ENCODE peak calls at places on chromosomes 13 and 19, in seven cellular contexts. S is AG10803, J is lower lobe of right lung, E is heart left ventricle, U is fibroblast of mammary gland, N is tibial artery, X is Peyer's patch. Z is an unnamed sample.

GRCh38 chr13:109366521-109366920 is 419.9 kb downstream of the IRS2 start:
- DNase-seq in S (peak; percentile 58), J (no peak), E (no peak), U (no peak), N (no peak), X (no peak), Z (no peak)

GRCh38 chr13:67133476-67133875 is 96.7 kb downstream of the PCDH9 start:
- DNase-seq in S (no peak), J (no peak), E (no peak), U (no peak), N (no peak), X (no peak), Z (peak; percentile 18)

GRCh38 chr13:112912726-112913440 is 56.1 kb upstream of the MCF2L start:
- DNase-seq in S (no peak), J (no peak), E (no peak), U (no peak), N (no peak), X (no peak), Z (no peak)

GRCh38 chr19:29329460-29330134 is 116.6 kb upstream of the UQCRFS1 start:
- DNase-seq in S (peak; percentile 7), J (no peak), E (no peak), U (no peak), N (no peak), X (no peak), Z (no peak)

GRCh38 chr13:97382276-97382675 is 51.7 kb upstream of the RAP2A start:
- DNase-seq in S (no peak), J (no peak), E (no peak), U (no peak), N (no peak), X (no peak), Z (no peak)

GRCh38 chr13:41304551-41304950 is 6.5 kb upstream of the NAA16 start:
- DNase-seq in S (no peak), J (no peak), E (no peak), U (no peak), N (no peak), X (no peak), Z (no peak)

GRCh38 chr13:44364019-44364418 is 9.6 kb upstream of the SERP2 start:
- DNase-seq in S (no peak), J (no peak), E (peak; percentile 42), U (no peak), N (no peak), X (no peak), Z (no peak)

GRCh38 chr13:30832845-30833332 is 73.2 kb upstream of the MEDAG start:
- DNase-seq in S (no peak), J (peak; percentile 77), E (no peak), U (no peak), N (no peak), X (no peak), Z (peak; percentile 71)

GRCh38 chr13:49954674-49955455 is 18.7 kb upstream of the SPRYD7 start:
- DNase-seq in S (peak; percentile 8), J (no peak), E (no peak), U (no peak), N (no peak), X (no peak), Z (no peak)

GRCh38 chr19:49502866-49503581 is 6.8 kb downstream of the RPS11 start:
- DNase-seq in S (peak; percentile 86), J (peak; percentile 60), E (no peak), U (peak; percentile 83), N (peak; percentile 39), X (no peak), Z (peak; percentile 88)

GRCh38 chr13:113452942-113453901 is at the start of gene ADPRHL1:
- DNase-seq in S (no peak), J (no peak), E (peak; percentile 79), U (no peak), N (no peak), X (no peak), Z (no peak)

GRCh38 chr19:2900296-2901252 is at the start of gene ZNF57:
- DNase-seq in S (peak; percentile 99), J (peak; percentile 100), E (peak; percentile 100), U (peak; percentile 99), N (peak; percentile 100), X (peak; percentile 99), Z (peak; percentile 100)

GRCh38 chr19:17757125-17757524 is 5.8 kb downstream of the FCHO1 start:
- DNase-seq in S (peak; percentile 17), J (no peak), E (peak; percentile 70), U (peak; percentile 44), N (peak; percentile 49), X (no peak), Z (peak; percentile 76)

GRCh38 chr19:51689751-51690358 is 3.3 kb upstream of the SPACA6 start:
- DNase-seq in S (peak; percentile 35), J (peak; percentile 55), E (peak; percentile 61), U (no peak), N (no peak), X (no peak), Z (peak; percentile 53)

GRCh38 chr19:49857061-49857833 is 6.3 kb downstream of the PTOV1 start:
- DNase-seq in S (no peak), J (no peak), E (no peak), U (no peak), N (no peak), X (no peak), Z (no peak)

GRCh38 chr13:77548594-77548993 is 13.1 kb downstream of the SCEL start:
- DNase-seq in S (no peak), J (no peak), E (no peak), U (no peak), N (no peak), X (no peak), Z (no peak)

GRCh38 chr13:48138270-48138669 is 43.4 kb upstream of the MED4 start:
- DNase-seq in S (no peak), J (no peak), E (no peak), U (no peak), N (no peak), X (no peak), Z (no peak)

GRCh38 chr13:79227418-79227817 is 178.6 kb downstream of the RBM26 start:
- DNase-seq in S (no peak), J (no peak), E (no peak), U (no peak), N (no peak), X (no peak), Z (no peak)

GRCh38 chr13:45289936-45290563 is 50.9 kb downstream of the TPT1 start:
- DNase-seq in S (no peak), J (no peak), E (no peak), U (no peak), N (no peak), X (no peak), Z (no peak)

DNA sequence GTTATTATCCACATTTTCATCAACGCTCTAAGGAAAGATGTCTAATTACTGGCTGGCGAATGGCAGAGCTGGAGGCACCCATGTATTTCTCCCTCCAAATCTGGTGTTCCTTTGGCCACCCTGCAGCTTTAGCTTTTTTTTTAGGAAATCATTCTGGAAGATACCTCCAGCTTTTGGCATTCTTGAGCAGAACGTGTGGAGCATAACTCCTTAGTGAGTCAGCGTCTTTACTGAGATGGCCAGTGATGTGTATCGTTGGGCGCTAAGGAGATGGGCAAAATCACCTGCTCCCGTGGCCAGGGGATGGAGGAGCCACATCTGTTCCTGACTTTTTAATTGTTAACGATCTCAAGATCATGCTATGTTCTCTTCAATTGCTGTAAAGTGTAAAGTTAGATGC is 24.5 kb upstream of the C1QTNF9 start:
- DNase-seq in S (no peak), J (no peak), E (no peak), U (no peak), N (no peak), X (no peak), Z (no peak)
- TF ChIP-seq CTCF in S (no peak), J (no peak), E (no peak), U (no peak), N (no peak), X (no peak), Z (no peak)

DNA sequence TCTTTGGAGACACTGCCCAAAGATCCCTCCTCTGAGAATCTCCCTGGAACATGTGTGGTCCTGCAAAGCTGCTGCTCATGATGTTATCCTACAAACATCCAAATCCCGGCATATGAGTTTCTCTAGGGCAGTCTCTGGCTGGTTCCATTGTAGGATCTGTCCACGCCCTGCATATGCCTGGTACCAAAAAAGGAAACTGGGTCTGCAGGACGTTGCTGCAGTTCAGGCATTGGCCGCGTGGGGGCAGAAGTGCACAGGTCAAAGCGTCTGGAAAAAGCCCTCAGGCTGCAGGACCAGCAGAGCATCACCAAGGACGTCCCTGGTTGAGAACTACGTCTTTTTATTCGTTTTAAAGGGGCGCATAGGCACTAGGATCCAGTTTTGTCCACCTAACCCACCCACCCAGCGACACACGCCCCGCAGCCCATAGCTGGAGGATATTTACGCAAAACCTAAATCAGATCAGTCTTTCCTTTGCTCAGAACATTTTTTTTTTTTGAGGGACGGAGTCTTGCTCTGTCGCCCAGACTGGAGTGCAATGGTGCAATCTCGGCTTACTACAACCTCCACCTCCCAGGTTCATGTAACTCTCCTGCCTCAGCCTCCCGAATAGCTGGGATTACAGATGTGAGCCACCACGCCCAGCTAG is 12.9 kb upstream of the ZNF564 start:
- DNase-seq in S (peak; percentile 91), J (peak; percentile 90), E (peak; percentile 86), U (peak; percentile 86), N (peak; percentile 91), X (peak; percentile 93), Z (peak; percentile 91)
- H3K4me3 ChIP-seq in S (no peak overlapping the region), J (no peak overlapping the region), E (no peak overlapping the region), U (no peak overlapping the region), N (no peak overlapping the region), X (no peak overlapping the region), Z (no peak overlapping the region)

DNA sequence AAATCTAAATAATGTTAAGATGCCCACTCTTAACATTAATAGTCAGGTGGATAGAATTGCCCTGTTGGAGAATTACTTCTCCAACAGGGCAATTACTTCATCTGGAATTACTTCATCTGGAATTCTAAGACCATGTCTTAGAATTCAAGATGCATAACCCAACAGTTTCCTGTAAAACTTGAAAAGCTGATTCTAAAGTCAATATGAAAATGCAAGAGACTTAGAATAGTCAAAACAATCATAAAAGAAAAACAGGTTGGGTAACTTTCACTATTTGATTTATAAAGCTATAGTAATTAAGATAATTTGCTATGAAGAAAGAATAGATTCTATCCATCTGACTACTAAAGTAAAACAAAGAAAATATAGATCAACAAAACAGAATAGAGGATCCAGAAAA is 75.2 kb downstream of the ABCC4 start:
- DNase-seq in S (no peak), J (no peak), E (no peak), U (no peak), N (no peak), X (no peak), Z (no peak)
- TF ChIP-seq CTCF in S (no peak), J (no peak), E (no peak), U (no peak), N (no peak), X (no peak), Z (no peak)

GRCh38 chr19:35138305-35138799 is 272 bp upstream of the FXYD1 start:
- DNase-seq in S (no peak), J (no peak), E (peak; percentile 80), U (no peak), N (peak; percentile 70), X (no peak), Z (no peak)

GRCh38 chr19:35140898-35141626 is 2.0 kb upstream of the FXYD7 start:
- DNase-seq in S (peak; percentile 90), J (peak; percentile 96), E (peak; percentile 91), U (peak; percentile 91), N (peak; percentile 94), X (peak; percentile 94), Z (peak; percentile 92)

GRCh38 chr19:35140207-35140897 is 1.7 kb downstream of the FXYD1 start:
- DNase-seq in S (no peak), J (no peak), E (no peak), U (no peak), N (no peak), X (no peak), Z (no peak)

GRCh38 chr19:35141627-35142401 is 1.2 kb upstream of the FXYD7 start:
- DNase-seq in S (no peak), J (no peak), E (no peak), U (no peak), N (no peak), X (no peak), Z (no peak)

GRCh38 chr19:35139618-35139943 is 957 bp downstream of the FXYD1 start:
- DNase-seq in S (no peak), J (no peak), E (no peak), U (no peak), N (no peak), X (no peak), Z (no peak)
- H3K4me3 ChIP-seq in S (no peak overlapping the region), J (peak overlapping the region; percentile 48), E (peak overlapping the region; percentile 71), U (no peak overlapping the region), N (peak overlapping the region; percentile 64), X (peak overlapping the region; percentile 45), Z (no peak overlapping the region)

Z was measured in choroid plexus epithelial cell.